ENCODE peak calls at places on chromosomes 11 and 22, in five cellular contexts. V, Q, M, H and X are unnamed samples.

GRCh38 chr22:49937758-49938564 is 19.5 kb downstream of the CRELD2 start:
- DNase-seq in V (no peak), Q (no peak), M (no peak), H (no peak), X (no peak)

GRCh38 chr11:119975561-119976152 is 162.3 kb downstream of the TRIM29 start:
- DNase-seq in V (no peak), Q (no peak), M (no peak), H (no peak), X (no peak)

GRCh38 chr22:47787501-47788227 is 1025.2 kb downstream of the TBC1D22A start:
- DNase-seq in V (no peak), Q (no peak), M (no peak), H (no peak), X (no peak)

GRCh38 chr22:29328055-29328454 is 12.6 kb upstream of the RASL10A start:
- DNase-seq in V (no peak), Q (no peak), M (no peak), H (no peak), X (no peak)

GRCh38 chr11:95283146-95283545 is 52.1 kb upstream of the SESN3 start:
- DNase-seq in V (no peak), Q (no peak), M (no peak), H (no peak), X (no peak)

GRCh38 chr11:66280428-66280827 is 2.5 kb downstream of the CNIH2 start:
- DNase-seq in V (peak; percentile 54), Q (no peak), M (no peak), H (no peak), X (no peak)

GRCh38 chr11:2825886-2826678 is 59.5 kb downstream of the CDKN1C start:
- DNase-seq in V (peak; percentile 86), Q (peak; percentile 97), M (peak; percentile 93), H (peak; percentile 88), X (peak; percentile 94)

GRCh38 chr11:29282088-29282487 is 734.7 kb downstream of the KCNA4 start:
- DNase-seq in V (no peak), Q (peak; percentile 92), M (peak; percentile 83), H (peak; percentile 83), X (peak; percentile 96)

GRCh38 chr11:111540114-111540920 is at the start of gene LAYN:
- DNase-seq in V (peak; percentile 80), Q (peak; percentile 26), M (no peak), H (peak; percentile 71), X (no peak)

GRCh38 chr11:88345408-88345807 is 7.9 kb upstream of the CTSC start:
- DNase-seq in V (no peak), Q (no peak), M (no peak), H (no peak), X (peak; percentile 27)

GRCh38 chr11:61075891-61076290 is 26.4 kb upstream of the CD5 start:
- DNase-seq in V (peak; percentile 57), Q (peak; percentile 72), M (peak; percentile 22), H (peak; percentile 17), X (peak; percentile 35)

GRCh38 chr11:15625691-15626090 is 511.0 kb downstream of the INSC start:
- DNase-seq in V (no peak), Q (no peak), M (no peak), H (no peak), X (peak; percentile 4)

GRCh38 chr22:47540011-47540410 is 777.6 kb downstream of the TBC1D22A start:
- DNase-seq in V (no peak), Q (no peak), M (no peak), H (no peak), X (no peak)

GRCh38 chr11:86194998-86195397 is 49.6 kb upstream of the EED start:
- DNase-seq in V (no peak), Q (no peak), M (no peak), H (no peak), X (no peak)

GRCh38 chr11:11535611-11536010 is 86.2 kb downstream of the GALNT18 start:
- DNase-seq in V (no peak), Q (no peak), M (no peak), H (no peak), X (no peak)

GRCh38 chr11:96293583-96293982 is 49.4 kb downstream of the MAML2 start:
- DNase-seq in V (no peak), Q (peak; percentile 60), M (no peak), H (no peak), X (no peak)

GRCh38 chr11:118010738-118011461 is 24.7 kb downstream of the IL10RA start:
- DNase-seq in V (no peak), Q (no peak), M (no peak), H (no peak), X (no peak)

GRCh38 chr22:37196539-37197450 is 8.7 kb upstream of the C1QTNF6 start:
- DNase-seq in V (peak; percentile 94), Q (peak; percentile 93), M (peak; percentile 77), H (peak; percentile 82), X (peak; percentile 94)

GRCh38 chr11:125167954-125168821 is 3.6 kb downstream of the PKNOX2 start:
- DNase-seq in V (no peak), Q (peak; percentile 73), M (no peak), H (peak; percentile 54), X (no peak)

GRCh38 chr11:74870485-74870884 is 78.4 kb downstream of the XRRA1 start:
- DNase-seq in V (no peak), Q (peak; percentile 64), M (no peak), H (peak; percentile 11), X (peak; percentile 46)
- TF ChIP-seq CTCF in V (no peak), Q (peak; percentile 37), M (no peak), H (peak; percentile 31), X (peak; percentile 21)

GRCh38 chr11:19077965-19078364 is 17.4 kb upstream of the MRGPRX2 start:
- DNase-seq in V (no peak), Q (no peak), M (no peak), H (no peak), X (no peak)
- TF ChIP-seq CTCF in V (no peak), Q (no peak), M (no peak), H (no peak), X (no peak)

DNA sequence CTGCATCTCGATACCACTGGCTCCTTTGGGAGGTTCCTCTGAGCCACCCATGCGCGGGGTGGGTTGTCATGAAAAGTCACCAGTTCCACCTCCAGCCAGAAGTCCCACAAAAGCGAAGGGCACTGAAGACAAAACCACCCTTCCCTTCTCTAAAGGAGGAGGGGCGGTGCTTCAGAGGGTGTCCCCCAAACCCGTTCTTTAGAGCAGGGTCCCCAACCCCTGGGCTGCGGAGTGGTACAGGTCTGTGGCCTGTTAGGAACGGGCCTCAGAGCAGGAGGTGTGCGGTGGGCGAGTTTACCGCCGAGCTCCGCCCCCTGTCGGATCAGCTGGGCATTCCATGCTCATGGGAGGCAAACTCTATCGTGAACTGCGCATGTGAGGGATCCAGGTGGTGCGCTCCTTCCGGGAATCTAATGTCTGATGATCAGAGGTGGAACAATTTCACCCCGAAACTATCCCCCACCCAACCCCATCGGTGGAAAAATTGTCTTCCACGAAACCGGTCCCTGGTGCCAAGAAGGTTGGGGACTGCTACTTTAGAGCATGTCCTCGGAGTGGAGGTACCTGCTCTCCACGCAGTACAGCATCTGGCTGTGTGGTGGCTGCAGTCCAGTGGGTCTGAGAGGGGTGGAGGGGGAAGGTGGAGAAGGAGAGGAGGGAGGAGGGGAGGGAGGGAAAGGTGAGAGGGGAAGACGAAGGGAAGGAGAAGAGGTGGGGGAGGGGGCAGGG is 72.9 kb upstream of the SEPTIN5 start:
- DNase-seq in V (no peak), Q (no peak), M (no peak), H (no peak), X (no peak)
- TF ChIP-seq CTCF in V (no peak), Q (peak; percentile 36), M (no peak), H (peak; percentile 12), X (peak; percentile 22)

DNA sequence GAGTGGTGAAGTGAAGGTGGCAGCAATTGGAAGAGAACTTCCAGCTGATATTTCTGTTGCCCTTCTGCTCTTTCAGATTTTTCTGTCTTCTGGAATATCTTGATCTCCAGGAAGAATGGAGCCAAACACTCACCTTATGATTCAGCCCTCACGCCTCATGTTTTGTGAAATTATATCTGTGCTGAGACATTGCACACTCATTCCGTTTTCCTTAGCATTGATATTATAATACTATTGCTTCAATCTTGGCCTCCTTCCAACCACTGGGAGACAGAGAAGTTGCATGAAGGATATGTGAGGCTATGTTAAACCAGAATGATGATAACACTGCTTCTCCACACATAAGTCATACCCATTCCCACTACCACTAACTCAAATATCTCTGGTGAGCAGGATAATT is 177.9 kb downstream of the ETS1 start:
- DNase-seq in V (no peak), Q (peak; percentile 89), M (peak; percentile 37), H (peak; percentile 76), X (peak; percentile 85)
- TF ChIP-seq CTCF in V (no peak), Q (no peak), M (no peak), H (no peak), X (no peak)

GRCh38 chr11:31233425-31233824 is 136.1 kb downstream of the DCDC1 start:
- DNase-seq in V (no peak), Q (no peak), M (no peak), H (no peak), X (peak; percentile 19)
- TF ChIP-seq CTCF in V (no peak), Q (no peak), M (no peak), H (no peak), X (peak; percentile 43)

GRCh38 chr11:106152013-106152412 is 74.6 kb downstream of the AASDHPPT start:
- DNase-seq in V (no peak), Q (peak; percentile 28), M (peak; percentile 34), H (peak; percentile 15), X (peak; percentile 60)
- TF ChIP-seq CTCF in V (no peak), Q (no peak), M (peak; percentile 35), H (no peak), X (peak; percentile 12)

DNA sequence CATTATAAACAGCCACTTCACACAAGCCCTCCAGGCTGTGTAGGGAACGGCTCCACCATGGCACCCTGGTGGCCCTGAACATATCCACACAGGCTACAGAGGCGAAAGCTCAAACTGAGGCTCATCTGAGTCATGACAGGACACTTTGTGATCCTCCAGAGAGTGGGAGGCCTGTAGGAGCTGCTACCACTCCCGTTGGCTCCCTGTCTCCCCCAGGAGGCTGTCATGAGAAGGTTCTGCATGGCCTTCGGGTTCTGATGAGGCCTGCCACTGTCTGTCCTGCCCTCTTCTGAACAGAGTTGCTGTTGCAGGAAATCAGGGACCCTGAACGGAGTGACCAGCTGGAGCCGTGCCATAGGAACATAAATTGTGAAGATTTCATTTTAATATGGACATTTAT is 23.8 kb upstream of the ALDH3B2 start:
- DNase-seq in V (no peak), Q (no peak), M (no peak), H (no peak), X (peak; percentile 39)
- TF ChIP-seq CTCF in V (no peak), Q (no peak), M (no peak), H (no peak), X (no peak)